ENCODE peak calls at places on chromosome 21, in five cellular contexts. R, U, Q, T and D are unnamed samples. For H3K4me1, the result is how much of the 10 kb centered on the place peaks cover.

GRCh38 chr21:27719226-27719625 is 752.3 kb upstream of the ADAMTS5 start:
- DNase-seq in R (no peak), T (no peak), U (no peak), Q (no peak), D (no peak)

GRCh38 chr21:23488245-23488644 is 2119.0 kb downstream of the MRPL39 start:
- DNase-seq in T (no peak), Q (no peak), R (no peak), U (no peak), D (no peak)

GRCh38 chr21:31630062-31630711 is 29.3 kb upstream of the SOD1 start:
- DNase-seq in Q (no peak), R (no peak), T (peak), U (peak), D (peak)

GRCh38 chr21:31145271-31145801 is 107.1 kb upstream of the KRTAP19-8 start:
- DNase-seq in T (peak), R (no peak), U (no peak), Q (no peak), D (no peak)

GRCh38 chr21:45887788-45888187 is 93.8 kb upstream of the COL6A1 start:
- DNase-seq in U (no peak), T (no peak), Q (no peak), R (no peak), D (no peak)

GRCh38 chr21:46094401-46095105 is 3.4 kb upstream of the COL6A2 start:
- DNase-seq in R (no peak), Q (no peak), U (no peak), T (no peak), D (no peak)

GRCh38 chr21:41835711-41836154 is 43.4 kb downstream of the PRDM15 start:
- DNase-seq in R (no peak), Q (peak), U (no peak), T (no peak), D (no peak)

GRCh38 chr21:31557421-31557955 is 102.0 kb upstream of the SOD1 start:
- DNase-seq in Q (no peak), R (peak), U (no peak), T (no peak), D (peak)

GRCh38 chr21:16634522-16634914 is 878.3 kb upstream of the CXADR start:
- DNase-seq in R (no peak), Q (no peak), U (no peak), T (no peak), D (no peak)

GRCh38 chr21:38323721-38324591 is 67.2 kb downstream of the KCNJ15 start:
- DNase-seq in R (peak), T (peak), Q (no peak), U (peak), D (peak)

GRCh38 chr21:45853703-45854342 is 127.7 kb upstream of the COL6A1 start:
- DNase-seq in U (no peak), T (no peak), Q (no peak), R (no peak), D (no peak)

GRCh38 chr21:46569071-46569470 is 35.8 kb downstream of the S100B start:
- DNase-seq in T (peak), Q (no peak), U (no peak), R (no peak), D (no peak)

GRCh38 chr21:28943631-28944030 is 49.0 kb downstream of the LTN1 start:
- DNase-seq in T (peak), U (no peak), R (no peak), Q (no peak), D (no peak)

GRCh38 chr21:37341254-37341960 is 25.2 kb upstream of the DYRK1A start:
- DNase-seq in U (peak), R (no peak), T (peak), Q (peak), D (no peak)

GRCh38 chr21:21730524-21730923 is 732.3 kb downstream of the NCAM2 start:
- DNase-seq in U (no peak), Q (no peak), R (no peak), T (peak), D (no peak)

GRCh38 chr21:43337901-43338655 is 88.9 kb downstream of the SIK1 start:
- DNase-seq in T (no peak), R (peak), U (no peak), Q (no peak), D (no peak)

GRCh38 chr21:39387461-39388037 is 38.7 kb upstream of the HMGN1 start:
- DNase-seq in U (peak), R (peak), T (peak), Q (peak), D (peak)

GRCh38 chr21:38850277-38850951 is 44.7 kb downstream of the ETS2 start:
- DNase-seq in R (no peak), Q (peak), U (no peak), T (no peak), D (no peak)

GRCh38 chr21:27365394-27365793 is 398.5 kb upstream of the ADAMTS5 start:
- DNase-seq in R (no peak), U (peak), Q (no peak), T (peak), D (no peak)

GRCh38 chr21:38027901-38028300 is 111.6 kb upstream of the KCNJ6 start:
- DNase-seq in R (no peak), U (peak), Q (peak), T (no peak), D (no peak)

GRCh38 chr21:41678016-41678935 is 88.6 kb downstream of the RIPK4 start:
- DNase-seq in R (no peak), U (peak), Q (no peak), T (peak), D (peak)

GRCh38 chr21:14120091-14120734 is 90.5 kb downstream of the LIPI start:
- DNase-seq in T (peak), R (peak), U (peak), Q (peak), D (peak)

GRCh38 chr21:42059141-42059540 is 12.0 kb upstream of the UMODL1 start:
- DNase-seq in Q (no peak), U (no peak), T (no peak), R (no peak), D (no peak)

GRCh38 chr21:41366522-41367151 is 4.8 kb downstream of the MX2 start:
- DNase-seq in T (peak), Q (peak), R (no peak), U (peak), D (peak)

GRCh38 chr21:36918291-36918690 is 48.2 kb downstream of the HLCS start:
- DNase-seq in T (peak), R (no peak), Q (no peak), U (no peak), D (no peak)

GRCh38 chr21:42193131-42193671 is 25.7 kb upstream of the ABCG1 start:
- DNase-seq in T (no peak), Q (no peak), R (no peak), U (peak), D (no peak)

GRCh38 chr21:14687277-14687642 is 141.1 kb upstream of the SAMSN1 start:
- DNase-seq in T (no peak), R (peak), Q (no peak), U (no peak), D (no peak)

GRCh38 chr21:42233067-42233981 is 14.4 kb downstream of the ABCG1 start:
- DNase-seq in U (peak), Q (peak), R (peak), T (peak), D (peak)

GRCh38 chr21:45545691-45546531 is 3.7 kb upstream of the SLC19A1 start:
- DNase-seq in R (no peak), U (no peak), T (no peak), Q (no peak), D (no peak)

GRCh38 chr21:41684381-41685245 is 82.2 kb downstream of the RIPK4 start:
- DNase-seq in T (peak), U (peak), Q (no peak), R (no peak), D (peak)

GRCh38 chr21:31151682-31152081 is 113.4 kb upstream of the KRTAP19-8 start:
- DNase-seq in R (no peak), U (no peak), Q (no peak), T (no peak), D (no peak)

GRCh38 chr21:36330904-36331303 is 10.9 kb downstream of the MORC3 start:
- DNase-seq in U (peak), R (peak), Q (peak), T (peak), D (peak)

DNA sequence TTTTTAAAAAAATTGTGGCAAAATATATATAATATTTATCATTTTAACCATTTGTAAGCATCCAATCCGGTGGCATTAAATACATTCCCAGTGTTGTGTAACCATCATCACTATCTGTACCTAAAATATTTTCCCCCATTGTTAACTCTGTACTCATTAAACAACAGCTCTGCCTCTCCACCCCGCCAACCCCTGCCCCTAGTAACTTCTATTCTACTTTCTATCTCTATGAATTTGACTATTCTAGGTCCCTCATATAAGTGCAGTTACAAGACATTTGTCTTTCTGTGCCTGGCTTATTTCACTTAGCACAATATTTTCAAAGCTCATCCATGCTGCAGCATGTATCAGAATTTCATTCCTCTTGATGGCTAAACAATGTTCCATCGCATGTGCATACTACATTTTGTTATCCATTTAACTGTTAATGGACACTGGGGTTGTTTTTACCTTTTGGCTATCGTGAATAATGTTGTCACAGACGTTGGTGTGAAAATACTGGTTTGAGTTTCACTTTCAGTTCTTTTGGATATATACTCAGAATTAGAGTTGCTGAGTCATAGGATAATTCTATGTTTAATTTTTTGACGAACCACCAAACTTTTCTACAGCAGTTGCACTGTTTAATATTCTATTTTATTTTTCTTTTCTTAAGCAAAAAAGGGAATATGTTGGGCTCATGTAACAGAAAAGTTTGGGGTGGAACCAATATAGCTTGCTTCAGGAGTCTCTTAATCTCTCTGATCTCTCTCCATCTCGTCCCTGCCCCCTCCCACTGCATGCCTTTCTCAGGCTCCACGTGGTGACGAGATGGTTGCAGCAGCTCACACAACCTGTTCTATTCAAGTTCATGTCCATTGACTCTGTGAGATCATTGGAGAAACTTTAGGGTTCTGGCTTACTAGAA is 25.2 kb upstream of the RCAN1 start:
- DNase-seq in U (no peak), T (peak), R (peak), Q (peak), D (no peak)
- H2AFZ ChIP-seq in U (no peak), T (peak), R (peak), Q (peak), D (no peak)

GRCh38 chr21:25370311-25370744 is 237.0 kb downstream of the MRPL39 start:
- DNase-seq in R (no peak), Q (no peak), U (peak), T (peak), D (peak)
- H3K27ac ChIP-seq in R (no peak), Q (no peak), U (peak), T (peak), D (no peak)

GRCh38 chr21:35016071-35016470 is 33.0 kb downstream of the RUNX1 start:
- DNase-seq in Q (no peak), T (no peak), R (no peak), U (peak), D (no peak)
- H3K4me1 ChIP-seq in Q (under half), T (under half), R (under half), U (under half), D (under half)

GRCh38 chr21:44448651-44449131 is 6.6 kb upstream of the LRRC3 start:
- DNase-seq in R (no peak), Q (no peak), U (no peak), T (no peak), D (no peak)
- H2AFZ ChIP-seq in R (no peak), Q (no peak), U (no peak), T (no peak), D (no peak)

DNA sequence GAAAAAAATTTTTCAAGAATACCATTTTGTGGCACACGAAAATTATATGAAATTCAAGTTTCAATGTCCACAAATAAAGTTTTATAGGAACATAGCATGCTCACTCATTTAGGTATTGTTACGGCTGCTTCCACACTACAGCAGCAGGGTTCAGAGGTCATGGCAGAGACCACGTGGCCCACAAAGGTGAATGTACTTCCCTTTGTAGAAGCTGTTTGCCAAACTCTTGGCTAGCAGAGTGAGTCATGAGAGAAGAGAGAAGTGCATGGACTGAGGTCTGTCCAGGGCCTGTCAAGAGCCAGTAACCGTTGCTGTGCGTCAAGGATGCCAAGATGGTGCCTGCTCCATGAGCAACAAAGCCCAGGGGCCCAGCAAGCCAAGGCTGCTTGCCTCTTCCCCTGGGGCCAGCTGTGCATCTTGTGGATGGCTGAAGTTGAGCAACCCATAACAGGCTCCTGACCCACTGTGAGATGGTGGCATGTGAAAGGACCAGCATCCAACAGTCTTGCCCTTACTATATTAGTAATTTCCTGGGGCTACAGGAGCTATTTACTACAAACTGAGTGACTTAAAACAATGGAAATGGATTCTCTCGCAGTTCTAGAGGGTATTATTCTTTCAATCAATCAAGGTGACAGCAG is 64.8 kb upstream of the ATP5PO start:
- DNase-seq in R (no peak), U (peak), Q (peak), T (no peak), D (no peak)
- H3K27ac ChIP-seq in R (no peak), U (no peak), Q (no peak), T (no peak), D (no peak)

DNA sequence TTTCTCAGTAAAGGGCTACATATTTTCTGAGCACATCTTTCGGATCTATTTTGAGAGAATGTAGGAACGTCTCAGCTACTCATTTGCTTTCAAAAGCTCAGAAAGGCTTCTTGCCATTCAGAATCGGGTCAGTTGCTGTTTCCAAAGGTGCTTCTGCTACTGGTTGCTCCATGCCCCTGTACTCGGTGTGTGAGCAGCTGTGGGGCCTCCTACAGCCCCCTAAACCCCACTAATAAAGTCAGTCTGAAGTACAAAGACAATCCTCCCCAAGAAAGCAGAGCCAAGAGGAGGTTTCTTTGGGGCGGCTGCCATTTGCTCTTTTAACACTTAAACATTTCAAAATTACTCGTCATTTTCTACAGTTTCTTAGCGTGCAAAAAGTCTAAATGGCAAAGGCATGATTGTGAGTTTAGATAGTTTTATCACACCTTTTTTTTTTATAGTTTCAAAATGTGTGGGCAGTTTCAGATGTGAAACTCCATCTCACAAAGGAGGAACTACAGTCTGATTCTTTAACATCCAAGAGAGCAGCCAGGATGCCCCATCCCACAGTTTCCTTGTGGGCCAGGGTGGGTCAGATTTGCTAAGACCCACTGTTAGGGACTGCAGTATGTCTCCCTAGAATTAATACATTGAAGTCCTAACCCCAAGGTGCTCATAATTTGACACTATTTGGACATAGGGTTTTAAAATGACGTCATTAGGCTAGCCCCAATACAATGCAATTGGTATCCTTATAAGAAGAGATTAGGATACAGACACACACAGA is 4.1 kb downstream of the RUNX1 start:
- DNase-seq in Q (no peak), R (no peak), U (no peak), T (no peak), D (no peak)
- H3K4me1 ChIP-seq in Q (under half), R (under half), U (under half), T (under half), D (under half)

DNA sequence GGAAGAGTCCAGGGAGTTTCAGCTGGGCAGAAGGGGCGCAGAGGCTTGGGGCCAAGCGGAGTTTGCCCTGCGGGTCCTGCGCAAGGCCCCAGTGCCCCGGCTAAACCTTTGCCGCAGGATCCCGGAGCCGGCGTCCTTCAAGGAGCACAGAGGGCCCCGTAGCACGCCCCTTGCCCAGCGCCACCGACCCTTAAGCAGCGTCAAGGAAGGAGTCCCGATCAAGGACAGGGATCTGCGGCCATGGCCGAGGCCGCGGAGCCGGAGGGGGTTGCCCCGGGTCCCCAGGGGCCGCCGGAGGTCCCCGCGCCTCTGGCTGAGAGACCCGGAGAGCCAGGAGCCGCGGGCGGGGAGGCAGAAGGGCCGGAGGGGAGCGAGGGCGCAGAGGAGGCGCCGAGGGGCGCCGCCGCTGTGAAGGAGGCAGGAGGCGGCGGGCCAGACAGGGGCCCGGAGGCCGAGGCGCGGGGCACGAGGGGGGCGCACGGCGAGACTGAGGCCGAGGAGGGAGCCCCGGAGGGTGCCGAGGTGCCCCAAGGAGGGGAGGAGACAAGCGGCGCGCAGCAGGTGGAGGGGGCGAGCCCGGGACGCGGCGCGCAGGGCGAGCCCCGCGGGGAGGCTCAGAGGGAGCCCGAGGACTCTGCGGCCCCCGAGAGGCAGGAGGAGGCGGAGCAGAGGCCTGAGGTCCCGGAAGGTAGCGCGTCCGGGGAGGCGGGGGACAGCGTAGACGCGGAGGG is 520 bp downstream of the CLIC6 start:
- DNase-seq in Q (no peak), T (no peak), U (no peak), R (no peak), D (peak)
- H2AFZ ChIP-seq in Q (no peak), T (peak), U (no peak), R (no peak), D (peak)

DNA sequence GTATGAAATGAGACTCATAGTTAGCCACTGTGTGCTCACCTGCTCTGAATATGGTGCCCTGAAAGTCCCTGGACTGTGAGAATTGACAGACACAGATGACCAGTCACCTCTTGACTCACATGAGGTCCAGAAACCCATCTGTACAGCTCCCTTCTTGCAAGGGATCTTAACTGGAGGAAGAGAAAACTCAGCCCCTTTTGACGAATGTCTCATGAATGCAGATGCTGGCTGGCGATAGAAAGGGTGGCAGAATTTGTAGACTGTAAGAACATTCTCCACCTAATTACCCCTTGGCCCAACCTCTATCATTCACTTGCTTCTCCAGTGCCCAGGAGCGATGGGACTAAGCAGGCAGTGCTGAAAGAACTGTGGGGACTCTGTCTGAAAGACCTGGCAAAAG is 26.0 kb upstream of the IFNGR2 start:
- DNase-seq in T (no peak), U (no peak), R (no peak), Q (no peak), D (no peak)
- H3K27ac ChIP-seq in T (no peak), U (no peak), R (no peak), Q (no peak), D (no peak)

DNA sequence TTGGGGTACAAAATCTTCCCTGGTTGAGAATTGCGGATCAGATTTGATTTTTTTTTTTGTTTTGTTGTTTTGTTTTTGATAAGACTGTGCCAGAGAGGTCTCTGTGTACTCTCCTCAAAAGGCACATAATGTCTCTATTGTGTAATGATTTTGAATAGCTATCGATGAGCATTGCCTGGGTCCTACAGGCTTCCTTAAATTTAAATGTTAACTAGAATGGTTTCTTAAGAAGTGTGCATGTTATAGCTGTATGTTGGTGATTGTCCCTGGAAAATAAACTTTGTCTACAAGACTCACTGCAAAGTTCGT is 121.2 kb downstream of the ITSN1 start:
- DNase-seq in U (no peak), Q (no peak), R (no peak), T (no peak), D (no peak)
- H3K4me1 ChIP-seq in U (under half), Q (under half), R (under half), T (under half), D (under half)